ENCODE peak calls at places on chromosomes 12 and 14, in four cellular contexts. F is upper lobe of left lung, J is stomach, C is tibial nerve. W is an unnamed sample.

GRCh38 chr12:110349521-110350151 is 53.9 kb downstream of the ANAPC7 start:
- DNase-seq in F (no peak), J (no peak), C (no peak), W (no peak)

GRCh38 chr12:6606331-6607131 is 648 bp downstream of the CHD4 start:
- DNase-seq in C (peak; percentile 67), F (peak; percentile 91), J (peak; percentile 59), W (peak; percentile 84)

GRCh38 chr12:6229224-6229748 is 29.1 kb downstream of the CD9 start:
- DNase-seq in J (peak; percentile 57), C (peak; percentile 45), F (no peak), W (no peak)

GRCh38 chr14:36513451-36514277 is 6.4 kb downstream of the NKX2-1 start:
- DNase-seq in C (no peak), F (peak; percentile 83), J (no peak), W (no peak)

GRCh38 chr12:51160814-51161459 is 12.0 kb downstream of the TFCP2 start:
- DNase-seq in F (no peak), C (peak; percentile 11), J (no peak), W (no peak)

GRCh38 chr12:45732250-45732649 is 2.7 kb downstream of the ARID2 start:
- DNase-seq in F (no peak), C (no peak), J (no peak), W (no peak)

GRCh38 chr12:2414810-2415567 is 362.2 kb downstream of the CACNA1C start:
- DNase-seq in J (no peak), F (peak; percentile 64), C (no peak), W (no peak)

GRCh38 chr12:123763093-123763492 is 992 bp downstream of the DNAH10 start:
- DNase-seq in J (no peak), F (no peak), C (no peak), W (no peak)

GRCh38 chr12:77299910-77300772 is 234.8 kb upstream of the E2F7 start:
- DNase-seq in F (no peak), J (no peak), C (no peak), W (no peak)

GRCh38 chr14:52862652-52863338 is 71.4 kb upstream of the GNPNAT1 start:
- DNase-seq in J (no peak), C (no peak), F (no peak), W (no peak)

GRCh38 chr14:92783813-92784431 is 10.2 kb upstream of the GOLGA5 start:
- DNase-seq in F (no peak), C (peak; percentile 83), J (no peak), W (no peak)

GRCh38 chr14:38256358-38256840 is 506 bp upstream of the CLEC14A start:
- DNase-seq in C (peak; percentile 21), J (no peak), F (no peak), W (no peak)

GRCh38 chr14:72699852-72700257 is 194.0 kb downstream of the DPF3 start:
- DNase-seq in F (no peak), C (peak; percentile 24), J (no peak), W (no peak)

GRCh38 chr14:100850841-100851585 is 25.1 kb downstream of the MEG3 start:
- DNase-seq in C (peak; percentile 79), J (peak; percentile 71), F (peak; percentile 82), W (no peak)

GRCh38 chr12:84172823-84173424 is 739.7 kb downstream of the SLC6A15 start:
- DNase-seq in F (peak; percentile 25), J (no peak), C (no peak), W (no peak)

GRCh38 chr14:68401320-68401719 is 391.5 kb downstream of the ZFP36L1 start:
- DNase-seq in J (no peak), F (no peak), C (no peak), W (no peak)

GRCh38 chr14:74019743-74020142 is 594 bp downstream of the BBOF1 start:
- DNase-seq in C (peak; percentile 6), F (no peak), J (no peak), W (peak; percentile 39)

GRCh38 chr12:22670762-22671161 is 45.8 kb downstream of the ETNK1 start:
- DNase-seq in C (no peak), J (no peak), F (no peak), W (no peak)

GRCh38 chr12:46131729-46132128 is 137.1 kb downstream of the SLC38A1 start:
- DNase-seq in C (no peak), F (no peak), J (no peak), W (no peak)

GRCh38 chr12:110339184-110339952 is 58.3 kb downstream of the ATP2A2 start:
- DNase-seq in F (no peak), J (no peak), C (no peak), W (no peak)

GRCh38 chr12:67826946-67827719 is 162.1 kb upstream of the IFNG-AS1 start:
- DNase-seq in F (no peak), C (no peak), J (no peak), W (no peak)

GRCh38 chr12:40078201-40078730 is 27.6 kb downstream of the SLC2A13 start:
- DNase-seq in C (no peak), J (no peak), F (no peak), W (no peak)

GRCh38 chr12:123150273-123150803 is 552 bp downstream of the PITPNM2 start:
- DNase-seq in J (no peak), F (no peak), C (no peak), W (peak; percentile 79)

GRCh38 chr14:99245541-99246511 is 26.2 kb downstream of the BCL11B start:
- DNase-seq in F (peak; percentile 82), C (no peak), J (no peak), W (peak; percentile 56)

GRCh38 chr14:26427059-26427458 is 170.8 kb downstream of the NOVA1 start:
- DNase-seq in C (no peak), F (no peak), J (no peak), W (no peak)

GRCh38 chr12:77058740-77059139 is 6.6 kb downstream of the E2F7 start:
- DNase-seq in J (no peak), F (no peak), C (no peak), W (no peak)

GRCh38 chr12:6826125-6826733 is 2.0 kb upstream of the P3H3 start:
- DNase-seq in C (no peak), J (no peak), F (no peak), W (no peak)

GRCh38 chr14:89416002-89416995 is 734 bp downstream of the FOXN3 start:
- DNase-seq in J (peak; percentile 98), C (peak; percentile 99), F (peak; percentile 100), W (peak; percentile 98)
- TF ChIP-seq POLR2A in J (no peak), C (peak; percentile 52), F (no peak), W (peak; percentile 2)

DNA sequence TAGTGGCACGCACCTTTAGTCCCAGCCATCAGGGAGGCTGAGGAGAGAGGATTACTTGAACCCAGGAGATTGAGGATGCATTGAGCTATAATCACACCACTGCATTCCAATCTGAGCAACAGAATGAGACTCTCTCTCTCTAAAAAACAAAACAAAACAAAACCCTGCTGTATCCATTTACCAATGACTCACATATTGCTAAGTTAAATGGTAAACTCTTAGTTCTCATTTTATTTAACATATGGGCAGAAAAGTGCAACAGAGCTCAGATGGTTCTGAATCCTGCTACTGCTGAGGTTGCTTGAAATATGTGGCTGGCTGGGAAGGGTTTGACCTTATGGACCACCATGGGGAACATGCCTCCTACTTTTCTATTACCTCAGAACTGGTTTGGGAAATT is 33.7 kb upstream of the CCNT1 start:
- DNase-seq in C (no peak), J (no peak), F (no peak), W (no peak)
- TF ChIP-seq EP300 in C (no peak), J (no peak), F (no peak), W (no peak)

GRCh38 chr12:69334138-69334537 is 14.0 kb upstream of the LYZ start:
- DNase-seq in J (no peak), C (no peak), F (no peak), W (no peak)

GRCh38 chr12:69331482-69331845 is 16.7 kb upstream of the LYZ start:
- DNase-seq in F (no peak), C (no peak), J (no peak), W (no peak)

GRCh38 chr12:69332815-69333358 is 15.3 kb upstream of the LYZ start:
- DNase-seq in J (peak; percentile 65), C (no peak), F (no peak), W (no peak)

GRCh38 chr12:69330475-69331473 is 17.4 kb upstream of the LYZ start:
- DNase-seq in C (no peak), F (no peak), J (peak; percentile 79), W (no peak)

DNA sequence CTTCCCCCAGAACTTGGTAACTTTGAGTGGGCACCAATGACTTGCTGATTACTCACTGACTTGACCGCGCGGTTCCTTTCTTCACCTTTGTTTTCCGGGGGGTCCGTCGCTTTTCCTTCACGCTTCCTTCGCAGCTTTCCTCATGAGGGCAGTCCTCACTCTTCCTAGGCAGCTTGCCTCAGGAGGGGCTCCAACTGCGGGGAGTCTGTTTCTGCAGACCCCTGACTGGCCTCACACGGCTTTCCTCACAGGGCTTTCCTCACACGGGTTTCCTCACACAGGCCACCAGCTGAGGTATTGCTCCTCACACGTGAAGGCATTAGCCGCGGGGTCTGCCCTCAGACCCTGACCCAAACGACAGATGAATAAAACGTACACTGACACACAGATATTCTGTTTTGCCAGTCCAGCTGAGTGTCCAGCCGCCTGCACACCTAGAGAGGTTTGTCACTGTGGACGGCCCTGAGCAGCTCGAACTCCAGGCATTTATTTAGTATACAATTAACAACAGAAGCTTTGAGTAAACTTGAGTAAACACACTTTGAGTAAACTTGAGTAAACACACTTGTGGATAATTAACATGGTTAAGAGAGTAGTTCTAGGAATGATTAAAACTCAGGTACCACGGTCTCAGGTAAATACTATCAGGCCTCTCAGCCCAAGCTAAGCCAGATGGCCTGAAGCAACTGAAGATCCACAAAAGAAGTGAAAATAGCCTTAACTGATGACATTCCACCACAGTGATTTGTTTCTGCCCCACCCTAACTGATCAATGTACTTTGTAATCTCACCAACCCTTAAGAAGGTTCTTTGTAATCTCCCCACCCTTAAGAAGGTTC is 16.1 kb upstream of the LYZ start:
- DNase-seq in J (no peak), C (no peak), F (no peak), W (no peak)
- TF ChIP-seq POLR2A in J (no peak), C (no peak), F (no peak), W (no peak)

GRCh38 chr12:52435659-52435999 is 1.5 kb upstream of the KRT75 start:
- DNase-seq in C (no peak), F (no peak), J (no peak), W (no peak)

GRCh38 chr12:52436828-52437474 is 2.8 kb upstream of the KRT75 start:
- DNase-seq in C (no peak), J (no peak), F (no peak), W (no peak)

GRCh38 chr12:52437508-52437907 is 3.3 kb upstream of the KRT75 start:
- DNase-seq in J (no peak), C (no peak), F (peak; percentile 75), W (no peak)

GRCh38 chr12:52434760-52435530 is 774 bp upstream of the KRT75 start:
- DNase-seq in F (no peak), J (no peak), C (no peak), W (no peak)

DNA sequence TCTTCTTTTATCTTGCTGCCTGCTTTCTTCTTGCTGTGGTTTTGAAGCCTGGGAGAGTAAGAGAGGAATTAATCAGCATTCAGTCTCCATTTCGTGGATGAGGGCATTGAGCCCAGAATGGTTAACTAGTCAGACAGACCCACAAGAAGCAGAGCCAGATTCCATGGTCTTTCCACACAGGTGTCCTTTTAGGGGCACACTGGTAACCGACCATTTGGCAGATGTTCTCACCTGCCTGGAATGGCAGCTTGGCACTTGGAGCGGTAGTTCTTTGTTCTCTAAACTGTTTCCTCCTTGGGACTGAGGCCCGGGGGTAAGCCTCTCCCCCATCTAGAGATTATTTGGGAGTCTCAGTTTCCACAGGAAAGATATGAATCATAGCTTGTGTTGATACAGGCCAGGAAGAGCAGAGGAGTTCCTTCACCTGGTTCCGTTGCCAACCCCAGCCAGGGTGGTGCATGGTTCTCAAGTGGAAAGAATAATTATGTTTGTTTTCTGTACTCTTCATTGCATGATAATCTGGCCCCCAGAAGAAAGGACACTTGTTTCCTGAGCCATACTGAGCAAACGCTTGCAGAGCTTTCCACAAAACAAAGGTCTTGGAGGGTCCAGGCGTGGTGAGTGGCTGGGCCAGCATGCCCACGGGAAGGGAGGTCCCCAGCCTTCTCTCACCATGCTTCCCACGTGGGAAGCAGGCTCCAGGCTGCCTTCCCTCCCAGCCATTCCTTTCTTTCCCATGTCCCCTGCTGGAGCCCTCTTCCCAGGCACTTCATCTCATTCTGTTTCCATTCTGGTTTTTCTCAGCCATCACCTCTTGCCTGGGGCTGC is 2.0 kb upstream of the KRT75 start:
- DNase-seq in F (no peak), C (no peak), J (no peak), W (no peak)
- TF ChIP-seq EP300 in F (no peak), C (no peak), J (no peak), W (no peak)

W was measured in ovary.